ENCODE peak calls at places on chromosomes 3 and 15, in seven cellular contexts. One of them, this sample, is unnamed. For H3K4me1, the result is how much of the 10 kb centered on the place peaks cover.

GRCh38 chr15:63593705-63594671 is 3.2 kb upstream of the FBXL22 start:
- DNase-seq in mesenchymal stem cell: no peak
- DNase-seq in PC-3: no peak
- DNase-seq in left ventricle myocardium inferior: no peak
- DNase-seq in cardiac muscle cell: no peak
- DNase-seq in neuronal stem cell: no peak
- DNase-seq in esophagus muscularis mucosa: peak
- DNase-seq in this sample: no peak

GRCh38 chr15:50182233-50183013 is 427 bp downstream of the SLC27A2 start:
- DNase-seq in PC-3: no peak
- DNase-seq in neuronal stem cell: peak
- DNase-seq in cardiac muscle cell: peak
- DNase-seq in left ventricle myocardium inferior: no peak
- DNase-seq in mesenchymal stem cell: peak
- DNase-seq in esophagus muscularis mucosa: no peak
- DNase-seq in this sample: peak

GRCh38 chr3:2822611-2823010 is 287.6 kb downstream of the IL5RA start:
- DNase-seq in left ventricle myocardium inferior: no peak
- DNase-seq in PC-3: no peak
- DNase-seq in mesenchymal stem cell: no peak
- DNase-seq in esophagus muscularis mucosa: no peak
- DNase-seq in cardiac muscle cell: no peak
- DNase-seq in neuronal stem cell: no peak
- DNase-seq in this sample: no peak

GRCh38 chr3:186025161-186025560 is 83.7 kb downstream of the ETV5 start:
- DNase-seq in cardiac muscle cell: peak
- DNase-seq in neuronal stem cell: no peak
- DNase-seq in left ventricle myocardium inferior: no peak
- DNase-seq in PC-3: no peak
- DNase-seq in mesenchymal stem cell: no peak
- DNase-seq in esophagus muscularis mucosa: peak
- DNase-seq in this sample: no peak

GRCh38 chr3:188150982-188151381 is 3.0 kb upstream of the LPP start:
- DNase-seq in neuronal stem cell: no peak
- DNase-seq in mesenchymal stem cell: no peak
- DNase-seq in cardiac muscle cell: no peak
- DNase-seq in left ventricle myocardium inferior: no peak
- DNase-seq in esophagus muscularis mucosa: no peak
- DNase-seq in PC-3: no peak
- DNase-seq in this sample: no peak

GRCh38 chr3:178483704-178484103 is 52.5 kb upstream of the KCNMB2 start:
- DNase-seq in mesenchymal stem cell: no peak
- DNase-seq in esophagus muscularis mucosa: no peak
- DNase-seq in left ventricle myocardium inferior: no peak
- DNase-seq in PC-3: no peak
- DNase-seq in neuronal stem cell: no peak
- DNase-seq in cardiac muscle cell: peak
- DNase-seq in this sample: no peak

GRCh38 chr3:138593488-138594149 is 441 bp downstream of the CEP70 start:
- DNase-seq in neuronal stem cell: no peak
- DNase-seq in esophagus muscularis mucosa: no peak
- DNase-seq in cardiac muscle cell: no peak
- DNase-seq in mesenchymal stem cell: no peak
- DNase-seq in PC-3: peak
- DNase-seq in left ventricle myocardium inferior: no peak
- DNase-seq in this sample: no peak

GRCh38 chr3:124730129-124730919 is at the start of gene UMPS:
- DNase-seq in mesenchymal stem cell: peak
- DNase-seq in PC-3: peak
- DNase-seq in cardiac muscle cell: peak
- DNase-seq in neuronal stem cell: peak
- DNase-seq in esophagus muscularis mucosa: peak
- DNase-seq in left ventricle myocardium inferior: peak
- DNase-seq in this sample: peak

GRCh38 chr15:29747837-29748417 is 74.3 kb downstream of the TJP1 start:
- DNase-seq in left ventricle myocardium inferior: no peak
- DNase-seq in esophagus muscularis mucosa: no peak
- DNase-seq in cardiac muscle cell: peak
- DNase-seq in neuronal stem cell: no peak
- DNase-seq in PC-3: peak
- DNase-seq in mesenchymal stem cell: peak
- DNase-seq in this sample: no peak

DNA sequence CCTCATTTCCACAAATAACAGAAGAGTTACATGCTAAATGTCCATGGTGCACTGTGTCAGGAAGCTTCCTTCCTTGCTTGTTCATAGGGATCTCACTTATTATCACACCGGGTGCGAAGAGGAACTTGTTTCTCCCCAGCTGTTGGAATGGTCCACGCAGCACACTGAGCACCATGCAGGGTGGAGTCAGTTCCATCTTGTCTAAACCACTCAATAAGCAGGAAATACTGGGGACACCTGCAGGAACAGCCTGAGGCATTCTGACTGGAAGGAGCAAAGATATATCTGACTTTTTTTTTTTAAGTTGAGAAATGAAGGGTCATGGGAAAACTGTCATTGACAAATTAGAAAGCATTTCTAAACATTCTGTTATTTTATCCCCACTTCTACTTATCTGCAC is 70.0 kb upstream of the WDR72 start:
- DNase-seq in left ventricle myocardium inferior: no peak
- DNase-seq in esophagus muscularis mucosa: no peak
- DNase-seq in cardiac muscle cell: no peak
- DNase-seq in mesenchymal stem cell: no peak
- DNase-seq in PC-3: no peak
- DNase-seq in neuronal stem cell: no peak
- DNase-seq in this sample: no peak
- H3K4me1 ChIP-seq in left ventricle myocardium inferior: under half
- H3K4me1 ChIP-seq in esophagus muscularis mucosa: under half
- H3K4me1 ChIP-seq in cardiac muscle cell: under half
- H3K4me1 ChIP-seq in mesenchymal stem cell: under half
- H3K4me1 ChIP-seq in PC-3: under half
- H3K4me1 ChIP-seq in neuronal stem cell: under half
- H3K4me1 ChIP-seq in this sample: under half

GRCh38 chr3:132625613-132626012 is 28.5 kb downstream of the ACKR4 start:
- DNase-seq in cardiac muscle cell: no peak
- DNase-seq in mesenchymal stem cell: no peak
- DNase-seq in neuronal stem cell: no peak
- DNase-seq in PC-3: no peak
- DNase-seq in esophagus muscularis mucosa: no peak
- DNase-seq in left ventricle myocardium inferior: no peak
- DNase-seq in this sample: no peak
- H3K27ac ChIP-seq in cardiac muscle cell: no peak
- H3K27ac ChIP-seq in mesenchymal stem cell: no peak
- H3K27ac ChIP-seq in neuronal stem cell: no peak
- H3K27ac ChIP-seq in PC-3: no peak
- H3K27ac ChIP-seq in esophagus muscularis mucosa: no peak
- H3K27ac ChIP-seq in left ventricle myocardium inferior: no peak
- H3K27ac ChIP-seq in this sample: no peak

GRCh38 chr3:62265528-62265927 is 107.8 kb downstream of the FEZF2 start:
- DNase-seq in PC-3: no peak
- DNase-seq in neuronal stem cell: no peak
- DNase-seq in cardiac muscle cell: no peak
- DNase-seq in mesenchymal stem cell: no peak
- DNase-seq in left ventricle myocardium inferior: no peak
- DNase-seq in esophagus muscularis mucosa: no peak
- DNase-seq in this sample: no peak
- H3K4me1 ChIP-seq in PC-3: under half
- H3K4me1 ChIP-seq in neuronal stem cell: under half
- H3K4me1 ChIP-seq in cardiac muscle cell: under half
- H3K4me1 ChIP-seq in mesenchymal stem cell: under half
- H3K4me1 ChIP-seq in left ventricle myocardium inferior: under half
- H3K4me1 ChIP-seq in esophagus muscularis mucosa: under half
- H3K4me1 ChIP-seq in this sample: under half

DNA sequence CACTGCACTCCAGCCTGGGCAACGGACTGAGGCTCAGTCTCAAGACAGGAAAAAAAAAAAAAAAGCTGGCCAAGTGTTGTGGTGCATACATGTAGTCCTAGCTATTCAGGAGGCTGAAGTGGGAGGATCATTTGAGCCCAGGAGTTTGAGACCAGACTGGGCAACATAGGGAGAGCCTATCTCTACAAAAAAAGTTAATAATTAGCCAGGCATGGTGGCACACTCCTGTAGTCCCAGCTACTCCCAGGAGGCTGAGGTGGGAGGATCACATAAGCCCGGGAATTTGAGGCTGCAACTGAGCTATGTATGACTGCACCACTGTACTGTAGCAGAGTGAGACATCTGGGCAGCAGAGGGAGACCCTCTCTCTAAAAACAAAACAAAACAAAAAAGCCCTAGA is 58.9 kb downstream of the RBPMS2 start:
- DNase-seq in PC-3: no peak
- DNase-seq in left ventricle myocardium inferior: no peak
- DNase-seq in neuronal stem cell: no peak
- DNase-seq in esophagus muscularis mucosa: no peak
- DNase-seq in cardiac muscle cell: no peak
- DNase-seq in mesenchymal stem cell: no peak
- DNase-seq in this sample: no peak
- H3K27ac ChIP-seq in PC-3: no peak
- H3K27ac ChIP-seq in left ventricle myocardium inferior: peak
- H3K27ac ChIP-seq in neuronal stem cell: no peak
- H3K27ac ChIP-seq in esophagus muscularis mucosa: no peak
- H3K27ac ChIP-seq in cardiac muscle cell: no peak
- H3K27ac ChIP-seq in mesenchymal stem cell: no peak
- H3K27ac ChIP-seq in this sample: no peak

GRCh38 chr3:127218457-127218922 is 25.6 kb downstream of the PRR23E start:
- DNase-seq in esophagus muscularis mucosa: no peak
- DNase-seq in left ventricle myocardium inferior: no peak
- DNase-seq in mesenchymal stem cell: no peak
- DNase-seq in neuronal stem cell: no peak
- DNase-seq in PC-3: no peak
- DNase-seq in cardiac muscle cell: no peak
- DNase-seq in this sample: no peak
- H3K4me1 ChIP-seq in esophagus muscularis mucosa: under half
- H3K4me1 ChIP-seq in left ventricle myocardium inferior: under half
- H3K4me1 ChIP-seq in mesenchymal stem cell: under half
- H3K4me1 ChIP-seq in neuronal stem cell: under half
- H3K4me1 ChIP-seq in PC-3: under half
- H3K4me1 ChIP-seq in cardiac muscle cell: under half
- H3K4me1 ChIP-seq in this sample: under half

DNA sequence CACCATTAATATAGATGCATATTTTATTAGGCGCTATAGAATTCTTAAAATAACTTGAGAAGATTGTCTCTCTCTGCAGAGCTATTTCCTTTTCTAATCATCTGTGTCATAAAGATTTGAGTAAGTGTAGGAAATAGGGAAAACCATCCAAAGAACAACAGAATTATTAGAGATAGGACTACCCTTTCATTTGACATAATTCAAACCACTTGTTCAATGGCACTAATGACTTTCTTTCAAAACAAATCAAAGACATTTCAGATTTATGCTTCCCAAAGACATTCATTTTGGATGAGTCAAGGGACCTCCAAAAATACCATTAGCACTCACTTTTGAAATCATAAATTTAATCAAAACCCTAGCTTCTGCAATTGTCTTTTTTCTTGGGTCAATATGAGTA is 29.5 kb downstream of the PRICKLE2 start:
- DNase-seq in left ventricle myocardium inferior: no peak
- DNase-seq in mesenchymal stem cell: no peak
- DNase-seq in PC-3: no peak
- DNase-seq in esophagus muscularis mucosa: no peak
- DNase-seq in neuronal stem cell: no peak
- DNase-seq in cardiac muscle cell: no peak
- DNase-seq in this sample: no peak
- H3K27ac ChIP-seq in left ventricle myocardium inferior: no peak
- H3K27ac ChIP-seq in mesenchymal stem cell: no peak
- H3K27ac ChIP-seq in PC-3: no peak
- H3K27ac ChIP-seq in esophagus muscularis mucosa: peak
- H3K27ac ChIP-seq in neuronal stem cell: no peak
- H3K27ac ChIP-seq in cardiac muscle cell: no peak
- H3K27ac ChIP-seq in this sample: no peak

DNA sequence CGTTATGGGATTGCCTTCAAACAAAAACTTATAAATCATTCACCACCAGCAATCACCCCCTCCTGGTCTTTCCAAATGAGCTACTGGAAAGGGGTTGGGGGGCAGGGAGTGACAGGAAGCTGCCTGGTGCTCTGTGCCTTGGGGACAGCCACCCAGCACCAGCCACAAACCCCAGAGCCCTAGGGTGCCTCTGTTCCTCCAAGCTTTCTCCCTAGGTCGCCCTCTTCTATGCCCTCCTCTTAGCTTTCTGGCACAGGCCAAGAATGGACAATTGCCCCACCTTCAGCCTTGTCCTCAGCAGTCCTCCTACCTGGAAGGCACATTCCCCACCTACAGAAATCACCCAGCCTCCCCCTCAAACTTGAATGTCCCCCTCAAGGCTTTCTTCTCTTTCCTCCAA is 3.3 kb downstream of the OXTR start:
- DNase-seq in esophagus muscularis mucosa: peak
- DNase-seq in neuronal stem cell: no peak
- DNase-seq in cardiac muscle cell: no peak
- DNase-seq in PC-3: no peak
- DNase-seq in left ventricle myocardium inferior: no peak
- DNase-seq in mesenchymal stem cell: no peak
- DNase-seq in this sample: no peak
- H3K4me1 ChIP-seq in esophagus muscularis mucosa: under half
- H3K4me1 ChIP-seq in neuronal stem cell: under half
- H3K4me1 ChIP-seq in cardiac muscle cell: under half
- H3K4me1 ChIP-seq in PC-3: under half
- H3K4me1 ChIP-seq in left ventricle myocardium inferior: under half
- H3K4me1 ChIP-seq in mesenchymal stem cell: under half
- H3K4me1 ChIP-seq in this sample: under half

GRCh38 chr3:48919215-48920138 is 835 bp downstream of the ARIH2 start:
- DNase-seq in mesenchymal stem cell: peak
- DNase-seq in neuronal stem cell: no peak
- DNase-seq in cardiac muscle cell: peak
- DNase-seq in esophagus muscularis mucosa: peak
- DNase-seq in PC-3: peak
- DNase-seq in left ventricle myocardium inferior: peak
- DNase-seq in this sample: peak
- H3K27ac ChIP-seq in mesenchymal stem cell: peak
- H3K27ac ChIP-seq in neuronal stem cell: peak
- H3K27ac ChIP-seq in cardiac muscle cell: peak
- H3K27ac ChIP-seq in esophagus muscularis mucosa: peak
- H3K27ac ChIP-seq in PC-3: peak
- H3K27ac ChIP-seq in left ventricle myocardium inferior: peak
- H3K27ac ChIP-seq in this sample: peak

GRCh38 chr3:182972387-182972786 is 8.0 kb downstream of the DCUN1D1 start:
- DNase-seq in neuronal stem cell: no peak
- DNase-seq in PC-3: no peak
- DNase-seq in mesenchymal stem cell: no peak
- DNase-seq in left ventricle myocardium inferior: no peak
- DNase-seq in esophagus muscularis mucosa: no peak
- DNase-seq in cardiac muscle cell: no peak
- DNase-seq in this sample: no peak
- H3K4me1 ChIP-seq in neuronal stem cell: under half
- H3K4me1 ChIP-seq in PC-3: under half
- H3K4me1 ChIP-seq in mesenchymal stem cell: under half
- H3K4me1 ChIP-seq in left ventricle myocardium inferior: under half
- H3K4me1 ChIP-seq in esophagus muscularis mucosa: under half
- H3K4me1 ChIP-seq in cardiac muscle cell: under half
- H3K4me1 ChIP-seq in this sample: under half